ENCODE peak calls at places on chromosomes 1 and 21, in five cellular contexts. C, M, V, S and U are unnamed samples.

GRCh38 chr1:91583326-91583755 is 82.7 kb downstream of the CDC7 start:
- DNase-seq in C (no peak), M (no peak), V (peak; percentile 66), S (peak; percentile 92), U (no peak)

GRCh38 chr21:41745971-41746743 is 20.7 kb downstream of the RIPK4 start:
- DNase-seq in C (no peak), M (no peak), V (no peak), S (no peak), U (no peak)

GRCh38 chr21:46650476-46651098 is 15.1 kb downstream of the PRMT2 start:
- DNase-seq in C (no peak), M (no peak), V (no peak), S (no peak), U (no peak)

GRCh38 chr1:181647314-181648035 is 164.2 kb downstream of the CACNA1E start:
- DNase-seq in C (peak; percentile 63), M (peak; percentile 44), V (no peak), S (no peak), U (no peak)

GRCh38 chr1:16183157-16183556 is 27.3 kb upstream of the EPHA2 start:
- DNase-seq in C (peak; percentile 31), M (no peak), V (peak; percentile 95), S (no peak), U (no peak)

GRCh38 chr1:106268070-106268469 is 788.4 kb upstream of the PRMT6 start:
- DNase-seq in C (no peak), M (no peak), V (no peak), S (no peak), U (no peak)

GRCh38 chr1:236795757-236796719 is 946 bp downstream of the MTR start:
- DNase-seq in C (peak; percentile 20), M (no peak), V (peak; percentile 76), S (no peak), U (no peak)

GRCh38 chr1:81803423-81804103 is 2.8 kb downstream of the ADGRL2 start:
- DNase-seq in C (peak; percentile 41), M (peak; percentile 14), V (peak; percentile 22), S (no peak), U (no peak)

GRCh38 chr1:207289756-207290155 is 31.7 kb upstream of the CD55 start:
- DNase-seq in C (no peak), M (no peak), V (no peak), S (no peak), U (no peak)

GRCh38 chr1:230849451-230850194 is 18.7 kb downstream of the C1orf198 start:
- DNase-seq in C (peak; percentile 69), M (no peak), V (peak; percentile 94), S (peak; percentile 80), U (no peak)

GRCh38 chr1:220956861-220957605 is 77.8 kb downstream of the HLX start:
- DNase-seq in C (peak; percentile 90), M (no peak), V (peak; percentile 99), S (peak; percentile 74), U (peak; percentile 71)

GRCh38 chr1:167805041-167805556 is 83.3 kb downstream of the MPZL1 start:
- DNase-seq in C (no peak), M (no peak), V (no peak), S (no peak), U (no peak)

GRCh38 chr1:92833840-92834239 is 2.0 kb downstream of the RPL5 start:
- DNase-seq in C (no peak), M (no peak), V (no peak), S (no peak), U (no peak)

GRCh38 chr21:43004926-43005325 is 30.6 kb downstream of the PKNOX1 start:
- DNase-seq in C (no peak), M (no peak), V (no peak), S (no peak), U (no peak)

GRCh38 chr1:53305650-53306049 is 22.2 kb downstream of the LRP8 start:
- DNase-seq in C (no peak), M (no peak), V (no peak), S (no peak), U (no peak)

GRCh38 chr1:212630159-212630900 is 21.8 kb downstream of the ATF3 start:
- DNase-seq in C (peak; percentile 41), M (peak; percentile 68), V (peak; percentile 55), S (no peak), U (peak; percentile 91)

GRCh38 chr21:38831526-38832467 is 26.1 kb downstream of the ETS2 start:
- DNase-seq in C (peak; percentile 91), M (peak; percentile 59), V (peak; percentile 100), S (peak; percentile 95), U (peak; percentile 95)

GRCh38 chr1:207922554-207922953 is 11.6 kb upstream of the CD34 start:
- DNase-seq in C (no peak), M (no peak), V (no peak), S (no peak), U (no peak)